ENCODE peak calls at places on chromosomes 5 and 9, in ten cellular contexts. O is Right ventricle myocardium superior; M is SK-N-MC; L is endothelial cell; G is suprapubic skin; H is germinal center; T is transverse colon; N is activated naive CD4-positive, alpha-beta T cell treated with anti-CD3 and anti-CD28 coated beads, Interleukin-2, amount 50 U/mL, for 72 hours; V is gastrocnemius medialis; Y is hypothalamus. C is an unnamed sample.

GRCh38 chr9:18891946-18892670 is 140.9 kb downstream of the SAXO1 start:
- DNase-seq in O (no peak), M (no peak), L (no peak), G (no peak), H (no peak), T (no peak), N (no peak), V (no peak), Y (no peak), C (no peak)

GRCh38 chr9:16704096-16704488 is 166.4 kb downstream of the BNC2 start:
- DNase-seq in O (no peak), M (no peak), L (no peak), G (no peak), H (no peak), T (no peak), N (no peak), V (no peak), Y (no peak), C (no peak)

GRCh38 chr9:98215821-98216220 is 23.4 kb upstream of the CORO2A start:
- DNase-seq in O (no peak), M (no peak), L (peak; percentile 42), G (no peak), H (no peak), T (no peak), N (no peak), V (no peak), Y (no peak), C (no peak)

GRCh38 chr5:27328480-27328879 is 290.1 kb upstream of the CDH9 start:
- DNase-seq in O (no peak), M (no peak), L (no peak), G (no peak), H (no peak), T (no peak), N (no peak), V (no peak), Y (no peak), C (no peak)

GRCh38 chr9:87305123-87305522 is 192.5 kb upstream of the DAPK1 start:
- DNase-seq in O (no peak), M (no peak), L (no peak), G (no peak), H (no peak), T (no peak), N (no peak), V (no peak), Y (no peak), C (no peak)

GRCh38 chr5:16992444-16992843 is 56.4 kb upstream of the MYO10 start:
- DNase-seq in O (no peak), M (no peak), L (no peak), G (no peak), H (no peak), T (no peak), N (no peak), V (no peak), Y (no peak), C (no peak)

GRCh38 chr5:1075931-1076330 is 35.9 kb downstream of the SLC12A7 start:
- DNase-seq in O (no peak), M (no peak), L (no peak), G (no peak), H (no peak), T (no peak), N (no peak), V (no peak), Y (no peak), C (no peak)

GRCh38 chr5:73318308-73318719 is 130.3 kb downstream of the FOXD1 start:
- DNase-seq in O (no peak), M (no peak), L (no peak), G (no peak), H (no peak), T (no peak), N (no peak), V (no peak), Y (no peak), C (no peak)

GRCh38 chr5:17316973-17317459 is 99.6 kb downstream of the BASP1 start:
- DNase-seq in O (no peak), M (no peak), L (no peak), G (no peak), H (peak; percentile 33), T (no peak), N (no peak), V (no peak), Y (no peak), C (no peak)

GRCh38 chr5:84260140-84260539 is 124.5 kb downstream of the EDIL3 start:
- DNase-seq in O (no peak), M (no peak), L (no peak), G (no peak), H (no peak), T (no peak), N (no peak), V (no peak), Y (no peak), C (no peak)

GRCh38 chr5:170273968-170274710 is 23.4 kb downstream of the LCP2 start:
- DNase-seq in O (no peak), M (no peak), L (peak; percentile 31), G (no peak), H (peak; percentile 30), T (no peak), N (no peak), V (no peak), Y (no peak), C (no peak)

GRCh38 chr9:38200431-38200830 is 131.4 kb upstream of the SHB start:
- DNase-seq in O (no peak), M (no peak), L (no peak), G (no peak), H (no peak), T (no peak), N (no peak), V (no peak), Y (no peak), C (peak; percentile 55)

GRCh38 chr5:50730336-50730735 is 63.9 kb downstream of the PARP8 start:
- DNase-seq in O (no peak), M (no peak), L (no peak), G (no peak), H (no peak), T (no peak), N (no peak), V (no peak), Y (no peak), C (no peak)

C was measured in right atrium auricular region.